ENCODE peak calls at places on chromosomes 12 and 14, in ten cellular contexts. T is cardiac fibroblast, E is pancreas, I is retina, Q is pons, C is Panc1, D is skeletal muscle cell, J is SHP77 treated with DMSO at 0.1 percent for 48 hours, F is NCI-H748 treated with DMSO at 0.1 percent for 48 hours, R is GM23248. O is an unnamed sample.

GRCh38 chr14:103028161-103028767 is 29.1 kb downstream of the CDC42BPB start:
- DNase-seq in J (no peak), I (no peak), T (no peak), R (no peak), F (no peak), Q (no peak), C (no peak), E (no peak), D (no peak), O (no peak)

GRCh38 chr12:70002097-70002911 is 177.3 kb downstream of the MYRFL start:
- DNase-seq in R (no peak), Q (no peak), F (no peak), D (no peak), E (no peak), C (no peak), I (no peak), J (no peak), T (peak), O (no peak)

GRCh38 chr12:48863296-48863695 is 2.4 kb downstream of the RND1 start:
- DNase-seq in I (no peak), C (no peak), F (no peak), E (no peak), J (no peak), D (no peak), T (no peak), Q (no peak), R (no peak), O (no peak)

GRCh38 chr12:2338381-2338780 is 285.6 kb downstream of the CACNA1C start:
- DNase-seq in R (no peak), J (no peak), I (no peak), E (no peak), F (no peak), D (no peak), T (no peak), C (no peak), Q (no peak), O (no peak)

GRCh38 chr14:106051790-106052189 is 525.4 kb downstream of the TMEM121 start:
- DNase-seq in J (no peak), T (no peak), R (no peak), Q (no peak), D (no peak), C (no peak), E (no peak), F (no peak), I (no peak), O (no peak)

GRCh38 chr14:55512421-55512820 is 67.6 kb upstream of the KTN1 start:
- DNase-seq in D (no peak), F (no peak), E (no peak), J (no peak), R (peak), C (no peak), I (no peak), T (peak), Q (no peak), O (no peak)

GRCh38 chr12:1205512-1206060 is 214.6 kb downstream of the ERC1 start:
- DNase-seq in Q (no peak), T (no peak), I (no peak), E (no peak), C (no peak), F (no peak), D (no peak), J (no peak), R (peak), O (no peak)

GRCh38 chr12:105201389-105201788 is 34.6 kb downstream of the APPL2 start:
- DNase-seq in Q (no peak), R (no peak), E (no peak), J (no peak), D (no peak), T (peak), C (no peak), F (no peak), I (no peak), O (no peak)

GRCh38 chr14:99779751-99780150 is 13.5 kb upstream of the EML1 start:
- DNase-seq in E (no peak), F (no peak), T (no peak), C (no peak), Q (no peak), I (no peak), J (no peak), D (no peak), R (peak), O (no peak)

GRCh38 chr14:26401170-26401968 is 196.5 kb downstream of the NOVA1 start:
- DNase-seq in T (no peak), E (no peak), J (peak), D (no peak), C (no peak), Q (no peak), I (no peak), F (peak), R (no peak), O (no peak)

GRCh38 chr12:100794441-100795192 is at the start of gene ANO4:
- DNase-seq in I (peak), J (no peak), T (peak), E (no peak), F (peak), R (peak), D (peak), C (no peak), Q (peak), O (no peak)

GRCh38 chr12:94807951-94808350 is 157.6 kb upstream of the TMCC3 start:
- DNase-seq in D (no peak), Q (no peak), R (no peak), F (no peak), C (no peak), J (no peak), E (no peak), T (no peak), I (no peak), O (no peak)

GRCh38 chr12:70660620-70661219 is 23.5 kb upstream of the PTPRB start:
- DNase-seq in C (peak), D (no peak), E (no peak), R (peak), I (no peak), F (no peak), Q (no peak), J (no peak), T (peak), O (no peak)